ENCODE peak calls at places on chromosomes 16 and 17, in five cellular contexts. J is KG1, E is mucosa of descending colon, Z is T1000, B is activated T-helper 1 cell treated with Interleukin-2 at 50 U/mL for 16 hours. P is an unnamed sample.

GRCh38 chr16:17053536-17054160 is 417.1 kb downstream of the XYLT1 start:
- DNase-seq in Z (no peak), B (no peak), E (no peak), J (no peak), P (no peak)

GRCh38 chr17:79915850-79916430 is 76.7 kb upstream of the CBX4 start:
- DNase-seq in Z (no peak), J (no peak), E (peak; percentile 83), B (no peak), P (no peak)

GRCh38 chr17:55336426-55336825 is 71.7 kb downstream of the HLF start:
- DNase-seq in E (no peak), J (no peak), B (no peak), Z (no peak), P (no peak)

GRCh38 chr16:68264128-68265077 is at the start of gene SLC7A6:
- DNase-seq in J (peak; percentile 78), Z (peak; percentile 58), E (peak; percentile 88), B (peak; percentile 74), P (peak; percentile 85)

GRCh38 chr16:50515218-50515617 is 33.0 kb upstream of the NKD1 start:
- DNase-seq in E (no peak), J (no peak), Z (no peak), B (no peak), P (no peak)

GRCh38 chr17:71110326-71110725 is 941.0 kb downstream of the KCNJ2 start:
- DNase-seq in J (no peak), E (no peak), Z (no peak), B (no peak), P (no peak)

GRCh38 chr17:65876985-65877384 is 314.9 kb downstream of the CEP112 start:
- DNase-seq in E (peak; percentile 44), B (no peak), J (no peak), Z (no peak), P (no peak)

GRCh38 chr17:33242725-33243124 is 50.4 kb downstream of the ASIC2 start:
- DNase-seq in Z (no peak), E (no peak), J (no peak), B (no peak), P (no peak)

GRCh38 chr17:7045492-7046126 is 1.7 kb upstream of the SLC16A11 start:
- DNase-seq in Z (peak; percentile 23), B (no peak), J (no peak), E (no peak), P (peak; percentile 68)

GRCh38 chr16:83102336-83102735 is 475.6 kb downstream of the CDH13 start:
- DNase-seq in J (no peak), E (no peak), B (no peak), Z (no peak), P (no peak)

GRCh38 chr17:74754832-74755231 is 6.4 kb downstream of the NHERF1 start:
- DNase-seq in E (no peak), Z (no peak), J (no peak), B (no peak), P (no peak)

GRCh38 chr16:74699666-74700065 is 996 bp downstream of the MLKL start:
- DNase-seq in Z (no peak), J (no peak), B (no peak), E (no peak), P (no peak)

GRCh38 chr17:7572338-7572587 is 7.2 kb upstream of the CD68 start:
- DNase-seq in B (no peak), J (no peak), E (no peak), Z (no peak), P (peak; percentile 100)

GRCh38 chr17:17874478-17874877 is 37.7 kb upstream of the SREBF1 start:
- DNase-seq in Z (peak; percentile 81), E (no peak), B (no peak), J (no peak), P (no peak)

GRCh38 chr16:1707193-1707790 is 1.3 kb downstream of the MAPK8IP3 start:
- DNase-seq in E (no peak), Z (no peak), J (no peak), B (no peak), P (peak; percentile 35)

GRCh38 chr16:55248494-55248893 is 75.5 kb upstream of the IRX6 start:
- DNase-seq in B (no peak), J (no peak), Z (no peak), E (peak; percentile 71), P (no peak)

GRCh38 chr16:80116711-80117110 is 424.1 kb upstream of the DYNLRB2 start:
- DNase-seq in J (no peak), B (no peak), Z (no peak), E (no peak), P (no peak)

GRCh38 chr17:78675836-78676235 is 98.6 kb upstream of the DNAH17 start:
- DNase-seq in B (no peak), Z (no peak), J (no peak), E (no peak), P (no peak)

GRCh38 chr17:78307887-78308633 is 51.8 kb downstream of the SOCS3 start:
- DNase-seq in E (no peak), B (no peak), J (no peak), Z (no peak), P (no peak)

GRCh38 chr16:89324056-89325010 is 106.8 kb downstream of the ZNF778 start:
- DNase-seq in E (peak; percentile 26), J (no peak), B (no peak), Z (peak; percentile 32), P (no peak)

GRCh38 chr16:22388101-22388644 is 13.8 kb upstream of the CDR2 start:
- DNase-seq in J (no peak), E (no peak), B (no peak), Z (no peak), P (no peak)

GRCh38 chr17:30555942-30556341 is 78.7 kb downstream of the GOSR1 start:
- DNase-seq in J (no peak), Z (no peak), E (no peak), B (no peak), P (no peak)

GRCh38 chr17:72372185-72372584 is 251.4 kb downstream of the SOX9 start:
- DNase-seq in E (no peak), B (no peak), J (no peak), Z (no peak), P (no peak)

GRCh38 chr17:38978180-38978579 is 11.0 kb upstream of the FBXO47 start:
- DNase-seq in J (no peak), B (no peak), Z (no peak), E (no peak), P (no peak)

GRCh38 chr16:51710186-51710585 is 559.1 kb upstream of the SALL1 start:
- DNase-seq in J (no peak), Z (no peak), B (no peak), E (no peak), P (no peak)

GRCh38 chr17:18314731-18315497 is at the start of the genes SMCR8 and TOP3A:
- DNase-seq in Z (peak; percentile 97), J (peak; percentile 48), E (peak; percentile 98), B (peak; percentile 96), P (peak; percentile 99)

GRCh38 chr17:76082326-76083251 is 3.6 kb downstream of the ZACN start:
- DNase-seq in B (no peak), Z (no peak), J (no peak), E (no peak), P (no peak)

GRCh38 chr17:82400830-82401229 is 17.3 kb upstream of the HEXD start:
- DNase-seq in E (peak; percentile 56), J (peak; percentile 73), Z (no peak), B (peak; percentile 26), P (peak; percentile 79)

GRCh38 chr16:30357085-30357714 is 2.1 kb upstream of the CD2BP2 start:
- DNase-seq in B (no peak), J (no peak), E (peak; percentile 26), Z (no peak), P (no peak)

GRCh38 chr16:80105160-80105559 is 435.6 kb upstream of the DYNLRB2 start:
- DNase-seq in E (no peak), B (no peak), J (no peak), Z (no peak), P (no peak)

GRCh38 chr16:23835390-23836077 is at the start of gene PRKCB:
- DNase-seq in Z (no peak), E (peak; percentile 90), J (peak; percentile 64), B (peak; percentile 84), P (peak; percentile 92)

GRCh38 chr17:76594676-76595075 is 9.0 kb upstream of the ST6GALNAC2 start:
- DNase-seq in E (no peak), Z (no peak), J (no peak), B (no peak), P (no peak)